ENCODE peak calls at places on chromosomes 1 and 21, in five cellular contexts. One of them, this sample, is unnamed.

GRCh38 chr21:33496345-33496744 is 4.8 kb upstream of the DNAJC28 start:
- DNase-seq in glutamatergic neuron: no peak
- DNase-seq in choroid plexus epithelial cell: no peak
- DNase-seq in GM19239: no peak
- DNase-seq in foreskin fibroblast: no peak
- DNase-seq in this sample: no peak

GRCh38 chr1:27887215-27888035 is 15.1 kb downstream of the THEMIS2 start:
- DNase-seq in glutamatergic neuron: no peak
- DNase-seq in choroid plexus epithelial cell: no peak
- DNase-seq in GM19239: no peak
- DNase-seq in foreskin fibroblast: no peak
- DNase-seq in this sample: peak; percentile 82

GRCh38 chr1:233487415-233487814 is 126.5 kb upstream of the KCNK1 start:
- DNase-seq in glutamatergic neuron: no peak
- DNase-seq in choroid plexus epithelial cell: no peak
- DNase-seq in GM19239: no peak
- DNase-seq in foreskin fibroblast: no peak
- DNase-seq in this sample: no peak

GRCh38 chr21:42061866-42062542 is 9.1 kb upstream of the UMODL1 start:
- DNase-seq in glutamatergic neuron: no peak
- DNase-seq in choroid plexus epithelial cell: no peak
- DNase-seq in GM19239: no peak
- DNase-seq in foreskin fibroblast: no peak
- DNase-seq in this sample: no peak

GRCh38 chr1:33626801-33627200 is 154.4 kb downstream of the ZSCAN20 start:
- DNase-seq in glutamatergic neuron: no peak
- DNase-seq in choroid plexus epithelial cell: no peak
- DNase-seq in GM19239: no peak
- DNase-seq in foreskin fibroblast: no peak
- DNase-seq in this sample: no peak

GRCh38 chr1:155064109-155064812 is 721 bp downstream of the EFNA4 start:
- DNase-seq in glutamatergic neuron: no peak
- DNase-seq in choroid plexus epithelial cell: peak; percentile 39
- DNase-seq in GM19239: no peak
- DNase-seq in foreskin fibroblast: peak; percentile 47
- DNase-seq in this sample: no peak

GRCh38 chr1:48831579-48831978 is 54.9 kb upstream of the BEND5 start:
- DNase-seq in glutamatergic neuron: no peak
- DNase-seq in choroid plexus epithelial cell: no peak
- DNase-seq in GM19239: no peak
- DNase-seq in foreskin fibroblast: peak; percentile 9
- DNase-seq in this sample: no peak

GRCh38 chr1:149848340-149848771 is 51.0 kb upstream of the BOLA1 start:
- DNase-seq in glutamatergic neuron: no peak
- DNase-seq in choroid plexus epithelial cell: no peak
- DNase-seq in GM19239: no peak
- DNase-seq in foreskin fibroblast: peak; percentile 16
- DNase-seq in this sample: no peak

GRCh38 chr1:162319510-162320160 is 57.0 kb downstream of the SPATA46 start:
- DNase-seq in glutamatergic neuron: peak; percentile 22
- DNase-seq in choroid plexus epithelial cell: peak; percentile 19
- DNase-seq in GM19239: no peak
- DNase-seq in foreskin fibroblast: peak; percentile 62
- DNase-seq in this sample: no peak

GRCh38 chr21:42191978-42192595 is 26.9 kb upstream of the ABCG1 start:
- DNase-seq in glutamatergic neuron: no peak
- DNase-seq in choroid plexus epithelial cell: no peak
- DNase-seq in GM19239: no peak
- DNase-seq in foreskin fibroblast: no peak
- DNase-seq in this sample: no peak

GRCh38 chr1:201748331-201748730 is 80.6 kb upstream of the IPO9 start:
- DNase-seq in glutamatergic neuron: no peak
- DNase-seq in choroid plexus epithelial cell: peak; percentile 98
- DNase-seq in GM19239: no peak
- DNase-seq in foreskin fibroblast: peak; percentile 90
- DNase-seq in this sample: no peak

GRCh38 chr1:95388041-95388440 is 154.0 kb downstream of the RWDD3 start:
- DNase-seq in glutamatergic neuron: no peak
- DNase-seq in choroid plexus epithelial cell: no peak
- DNase-seq in GM19239: no peak
- DNase-seq in foreskin fibroblast: no peak
- DNase-seq in this sample: no peak

GRCh38 chr1:63914706-63915105 is 140.9 kb downstream of the ROR1 start:
- DNase-seq in glutamatergic neuron: no peak
- DNase-seq in choroid plexus epithelial cell: no peak
- DNase-seq in GM19239: no peak
- DNase-seq in foreskin fibroblast: no peak
- DNase-seq in this sample: no peak

GRCh38 chr1:187985897-187986654 is 1157.3 kb downstream of the PLA2G4A start:
- DNase-seq in glutamatergic neuron: no peak
- DNase-seq in choroid plexus epithelial cell: peak; percentile 45
- DNase-seq in GM19239: no peak
- DNase-seq in foreskin fibroblast: no peak
- DNase-seq in this sample: peak; percentile 48

GRCh38 chr1:27496604-27497155 is 6.7 kb upstream of the WASF2 start:
- DNase-seq in glutamatergic neuron: peak; percentile 58
- DNase-seq in choroid plexus epithelial cell: peak; percentile 52
- DNase-seq in GM19239: no peak
- DNase-seq in foreskin fibroblast: peak; percentile 43
- DNase-seq in this sample: no peak

GRCh38 chr1:201254625-201255469 is 28.5 kb upstream of the PKP1 start:
- DNase-seq in glutamatergic neuron: peak; percentile 93
- DNase-seq in choroid plexus epithelial cell: peak; percentile 40
- DNase-seq in GM19239: peak; percentile 90
- DNase-seq in foreskin fibroblast: peak; percentile 62
- DNase-seq in this sample: no peak

GRCh38 chr1:54710841-54711240 is 4.8 kb upstream of the TTC4 start:
- DNase-seq in glutamatergic neuron: no peak
- DNase-seq in choroid plexus epithelial cell: no peak
- DNase-seq in GM19239: no peak
- DNase-seq in foreskin fibroblast: no peak
- DNase-seq in this sample: no peak